ENCODE peak calls at places on chromosomes 6 and 20, in four cellular contexts. P is kidney tubule cell, N is NCI-H69, D is neural progenitor cell. C is an unnamed sample.

GRCh38 chr6:53854843-53855567 is 60.2 kb downstream of the LRRC1 start:
- DNase-seq in P (peak), N (no peak), D (no peak), C (no peak)

GRCh38 chr6:104218132-104218531 is 641.6 kb downstream of the HACE1 start:
- DNase-seq in P (no peak), N (no peak), D (no peak), C (no peak)

GRCh38 chr6:89186762-89187161 is 30.4 kb downstream of the GABRR1 start:
- DNase-seq in P (no peak), N (no peak), D (no peak), C (no peak)

GRCh38 chr6:52990342-52990741 is 4.7 kb downstream of the GSTA4 start:
- DNase-seq in P (peak), N (peak), D (no peak), C (no peak)

GRCh38 chr20:51121901-51122412 is 99.0 kb upstream of the KCNG1 start:
- DNase-seq in P (peak), N (no peak), D (no peak), C (peak)

GRCh38 chr6:104540743-104541142 is 319.0 kb downstream of the HACE1 start:
- DNase-seq in P (peak), N (no peak), D (no peak), C (no peak)

GRCh38 chr20:13883425-13883824 is 98.6 kb downstream of the NDUFAF5 start:
- DNase-seq in P (no peak), N (peak), D (no peak), C (no peak)

GRCh38 chr20:41347523-41348429 is 7.2 kb downstream of the LPIN3 start:
- DNase-seq in P (no peak), N (no peak), D (no peak), C (no peak)

GRCh38 chr20:39117486-39117885 is 155.3 kb downstream of the DHX35 start:
- DNase-seq in P (peak), N (peak), D (no peak), C (no peak)

GRCh38 chr20:50146732-50147662 is 6.5 kb downstream of the PEDS1 start:
- DNase-seq in P (peak), N (peak), D (peak), C (peak)

GRCh38 chr20:64005394-64005793 is 24.5 kb downstream of the PRPF6 start:
- DNase-seq in P (no peak), N (no peak), D (no peak), C (no peak)

C was measured in iPS-NIHi11.